ENCODE peak calls at places on chromosome 17, in nine cellular contexts. V is endothelial cell of umbilical vein, U is prostate gland, J is HCT116, S is breast epithelium, Z is sigmoid colon, P is transverse colon, C is suprapubic skin, B is esophagus muscularis mucosa. D is an unnamed sample.

GRCh38 chr17:40291311-40291710 is 3.6 kb downstream of the CDC6 start:
- DNase-seq in Z (no peak), C (no peak), J (no peak), S (no peak), B (no peak), U (no peak), P (no peak), V (no peak), D (no peak)

GRCh38 chr17:83053021-83053778 is 26.2 kb upstream of the METRNL start:
- DNase-seq in P (no peak), B (no peak), S (peak), Z (peak), U (no peak), V (peak), C (no peak), J (no peak), D (peak)

GRCh38 chr17:29764748-29765147 is 142.0 kb upstream of the CORO6 start:
- DNase-seq in Z (no peak), C (no peak), P (no peak), S (no peak), V (no peak), B (no peak), J (no peak), U (no peak), D (no peak)

GRCh38 chr17:82064433-82065192 is 991 bp downstream of the DUS1L start:
- DNase-seq in U (no peak), J (no peak), Z (no peak), P (peak), B (no peak), S (no peak), V (no peak), C (no peak), D (peak)

GRCh38 chr17:5373112-5373511 is 46.4 kb downstream of the NUP88 start:
- DNase-seq in V (no peak), S (no peak), C (no peak), J (no peak), B (no peak), Z (no peak), P (no peak), U (no peak), D (no peak)

GRCh38 chr17:21524211-21524591 is 148.0 kb downstream of the KCNJ12 start:
- DNase-seq in S (no peak), Z (no peak), B (no peak), J (no peak), P (no peak), U (no peak), C (no peak), V (no peak), D (no peak)

GRCh38 chr17:82050761-82051641 is 610 bp downstream of the RFNG start:
- DNase-seq in P (no peak), S (no peak), Z (no peak), U (no peak), B (no peak), J (no peak), C (no peak), V (no peak), D (no peak)

GRCh38 chr17:46001390-46002310 is 2.6 kb downstream of the STH start:
- DNase-seq in J (no peak), U (no peak), S (no peak), B (no peak), Z (no peak), V (no peak), P (no peak), C (no peak), D (no peak)

GRCh38 chr17:39687101-39687545 is 734 bp downstream of the PGAP3 start:
- DNase-seq in V (no peak), P (no peak), C (no peak), J (no peak), U (no peak), S (no peak), B (no peak), Z (no peak), D (no peak)

GRCh38 chr17:74736423-74737298 is at the start of gene RAB37:
- DNase-seq in S (no peak), P (peak), J (peak), B (no peak), C (no peak), Z (no peak), V (no peak), U (no peak), D (peak)

GRCh38 chr17:20073056-20073979 is 64.2 kb downstream of the SPECC1 start:
- DNase-seq in U (no peak), Z (no peak), S (no peak), V (no peak), C (no peak), P (peak), B (no peak), J (no peak), D (peak)

GRCh38 chr17:77319211-77320031 is 178.7 kb downstream of the SEC14L1 start:
- DNase-seq in Z (peak), J (peak), U (peak), P (peak), S (peak), V (no peak), B (peak), C (peak), D (peak)

GRCh38 chr17:44487170-44487569 is 16.0 kb downstream of the GPATCH8 start:
- DNase-seq in J (no peak), V (no peak), C (no peak), S (no peak), P (no peak), Z (no peak), B (no peak), U (no peak), D (no peak)

GRCh38 chr17:62965649-62966425 is at the start of gene TANC2:
- DNase-seq in B (peak), Z (peak), S (peak), U (peak), C (peak), J (peak), P (peak), V (peak), D (peak)

GRCh38 chr17:64063766-64064224 is 43.4 kb upstream of the ICAM2 start:
- DNase-seq in U (peak), S (no peak), J (no peak), P (peak), B (no peak), V (peak), Z (peak), C (no peak), D (peak)

GRCh38 chr17:65173284-65173793 is 36.2 kb downstream of the RGS9 start:
- DNase-seq in U (peak), Z (no peak), P (peak), C (no peak), J (no peak), V (peak), S (no peak), B (no peak), D (peak)

GRCh38 chr17:46979023-46979870 is at the start of gene RPRML:
- DNase-seq in J (no peak), U (no peak), C (no peak), P (peak), S (no peak), Z (no peak), V (peak), B (no peak), D (peak)

GRCh38 chr17:47295037-47295873 is 28.5 kb upstream of the EFCAB13 start:
- DNase-seq in S (no peak), U (no peak), B (no peak), C (no peak), Z (no peak), V (no peak), P (no peak), J (no peak), D (no peak)

GRCh38 chr17:44110823-44111633 is 12.4 kb downstream of the HDAC5 start:
- DNase-seq in B (peak), J (no peak), U (peak), C (peak), Z (peak), P (peak), S (peak), V (peak), D (peak)

GRCh38 chr17:38435795-38436194 is 7.5 kb downstream of the ARHGAP23 start:
- DNase-seq in U (no peak), C (no peak), V (no peak), J (no peak), Z (no peak), P (no peak), B (no peak), S (no peak), D (no peak)
- H3K27ac ChIP-seq in U (no peak), C (no peak), V (no peak), J (no peak), Z (peak), P (no peak), B (peak), S (no peak), D (no peak)

GRCh38 chr17:1108810-1109605 is 70.8 kb downstream of the ABR start:
- DNase-seq in S (no peak), J (no peak), P (peak), Z (peak), C (no peak), B (no peak), U (no peak), V (peak), D (peak)
- TF ChIP-seq POLR2A in S (no peak), J (no peak), P (peak), Z (no peak), C (no peak), B (no peak), U (peak), V (no peak), D (no peak)

GRCh38 chr17:9104370-9105041 is 83.2 kb downstream of the NTN1 start:
- DNase-seq in V (no peak), Z (no peak), J (no peak), B (no peak), C (no peak), P (no peak), U (no peak), S (no peak), D (no peak)
- TF ChIP-seq POLR2AphosphoS5 in V (no peak), Z (no peak), J (no peak), B (peak), C (no peak), P (no peak), U (no peak), S (no peak), D (peak)

DNA sequence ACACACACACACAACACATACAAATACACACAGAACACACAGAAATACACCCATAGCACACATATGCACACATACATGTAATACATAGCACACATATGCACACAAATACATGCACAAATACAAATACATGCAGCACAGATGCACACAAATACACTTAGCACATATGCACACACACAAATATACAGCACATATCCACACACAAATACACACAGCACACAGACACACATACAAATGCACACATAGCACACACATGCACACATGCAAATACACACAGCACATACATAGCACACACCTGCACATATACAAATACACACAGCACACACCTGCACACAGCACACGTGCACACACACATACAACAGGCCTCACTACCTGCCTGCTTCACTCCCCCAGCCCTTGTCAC is 49.6 kb downstream of the SDK2 start:
- DNase-seq in Z (no peak), S (no peak), U (no peak), V (no peak), P (no peak), J (no peak), C (no peak), B (no peak), D (no peak)
- H3K27ac ChIP-seq in Z (no peak), S (no peak), U (no peak), V (no peak), P (no peak), J (no peak), C (no peak), B (no peak), D (no peak)

D was measured in stomach.